ENCODE peak calls at places on chromosome 15, in six cellular contexts. P, H, A, L, U and N are unnamed samples.

GRCh38 chr15:98938804-98939203 is 68.8 kb downstream of the PGPEP1L start:
- DNase-seq in P (no peak), A (no peak), U (no peak), L (no peak), H (no peak), N (no peak)

GRCh38 chr15:67569668-67570067 is 27.2 kb downstream of the MAP2K5 start:
- DNase-seq in H (no peak), P (no peak), U (no peak), L (no peak), A (no peak), N (no peak)

GRCh38 chr15:100681335-100681746 is 79.0 kb downstream of the ASB7 start:
- DNase-seq in L (no peak), A (peak), H (no peak), P (no peak), U (no peak), N (no peak)

GRCh38 chr15:50181983-50182232 is at the start of gene SLC27A2:
- DNase-seq in U (peak), P (no peak), L (no peak), H (no peak), A (no peak), N (no peak)

GRCh38 chr15:78060232-78060631 is 17.3 kb downstream of the TBC1D2B start:
- DNase-seq in H (no peak), U (no peak), L (no peak), A (no peak), P (no peak), N (no peak)

GRCh38 chr15:96242761-96243160 is 87.7 kb upstream of the NR2F2 start:
- DNase-seq in H (no peak), U (no peak), L (no peak), A (no peak), P (no peak), N (no peak)

GRCh38 chr15:75669191-75669878 is 21.6 kb downstream of the SNX33 start:
- DNase-seq in P (no peak), H (no peak), A (peak), L (no peak), U (peak), N (no peak)

GRCh38 chr15:48975713-48976419 is 12.1 kb upstream of the SHC4 start:
- DNase-seq in L (peak), H (peak), P (peak), A (peak), U (peak), N (peak)

GRCh38 chr15:31280037-31280830 is 46.4 kb upstream of the KLF13 start:
- DNase-seq in A (no peak), H (peak), P (no peak), L (peak), U (no peak), N (no peak)

GRCh38 chr15:48967336-48967735 is 3.6 kb upstream of the SHC4 start:
- DNase-seq in U (no peak), L (no peak), H (no peak), P (no peak), A (no peak), N (no peak)

GRCh38 chr15:41493205-41493901 is at the start of gene ITPKA:
- DNase-seq in P (peak), U (no peak), A (peak), H (peak), L (peak), N (peak)

GRCh38 chr15:38994310-38994709 is 429.7 kb upstream of the RASGRP1 start:
- DNase-seq in A (no peak), U (no peak), L (no peak), P (no peak), H (no peak), N (no peak)

GRCh38 chr15:51602484-51602883 is 20.1 kb downstream of the DMXL2 start:
- DNase-seq in L (no peak), H (no peak), P (no peak), U (no peak), A (no peak), N (no peak)

GRCh38 chr15:92953569-92953968 is 53.4 kb downstream of the CHD2 start:
- DNase-seq in L (no peak), A (no peak), H (no peak), P (no peak), U (no peak), N (no peak)

GRCh38 chr15:98903377-98904018 is 104.1 kb downstream of the PGPEP1L start:
- DNase-seq in U (no peak), P (no peak), H (no peak), L (no peak), A (peak), N (peak)

GRCh38 chr15:76274226-76274625 is 37.0 kb downstream of the ETFA start:
- DNase-seq in H (no peak), A (peak), P (no peak), U (no peak), L (no peak), N (no peak)

GRCh38 chr15:88729581-88729980 is 73.7 kb upstream of the ACAN start:
- DNase-seq in P (no peak), U (no peak), A (no peak), L (no peak), H (no peak), N (no peak)

GRCh38 chr15:53978248-53978906 is at the start of gene UNC13C:
- DNase-seq in A (no peak), H (peak), P (peak), U (no peak), L (no peak), N (no peak)

GRCh38 chr15:62262305-62262941 is 97.3 kb upstream of the C2CD4B start:
- DNase-seq in A (peak), U (no peak), L (no peak), P (no peak), H (no peak), N (no peak)

DNA sequence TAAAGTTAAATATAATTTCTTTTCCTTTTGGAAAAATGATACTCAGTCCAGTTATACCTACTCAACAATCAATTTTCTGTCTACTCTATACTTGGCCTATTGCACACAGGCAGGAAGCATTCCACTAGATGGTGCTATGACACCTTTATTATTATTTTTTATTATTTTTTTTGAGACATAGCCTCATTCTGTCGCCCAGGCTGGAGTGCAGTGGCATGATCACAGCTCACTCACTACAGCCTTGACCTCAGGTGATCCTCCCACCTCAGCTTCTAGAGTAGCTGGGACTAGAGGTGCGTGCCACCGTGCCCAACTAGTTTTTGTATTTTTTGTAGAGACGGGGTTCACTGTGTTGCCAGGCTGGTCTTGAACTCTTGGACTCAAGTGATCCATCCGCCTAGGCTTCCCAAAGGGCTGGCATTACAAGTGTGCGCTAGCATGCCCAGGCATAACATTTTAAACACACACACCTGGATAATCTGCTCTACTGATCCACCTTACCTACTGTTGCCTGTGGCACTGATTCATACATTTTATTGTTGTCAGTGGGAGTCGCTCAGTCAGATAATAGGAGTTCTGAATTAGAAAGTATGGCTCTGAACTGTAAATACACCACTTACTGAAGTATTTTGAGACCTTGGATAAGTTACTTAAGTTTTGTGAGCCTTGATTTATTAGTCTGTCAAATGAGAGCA is 56.2 kb downstream of the EIF3J start:
- DNase-seq in L (no peak), H (no peak), P (no peak), U (peak), A (peak), N (peak)
- TF ChIP-seq CTCF in L (no peak), H (no peak), P (peak), U (peak), A (peak), N (peak)

DNA sequence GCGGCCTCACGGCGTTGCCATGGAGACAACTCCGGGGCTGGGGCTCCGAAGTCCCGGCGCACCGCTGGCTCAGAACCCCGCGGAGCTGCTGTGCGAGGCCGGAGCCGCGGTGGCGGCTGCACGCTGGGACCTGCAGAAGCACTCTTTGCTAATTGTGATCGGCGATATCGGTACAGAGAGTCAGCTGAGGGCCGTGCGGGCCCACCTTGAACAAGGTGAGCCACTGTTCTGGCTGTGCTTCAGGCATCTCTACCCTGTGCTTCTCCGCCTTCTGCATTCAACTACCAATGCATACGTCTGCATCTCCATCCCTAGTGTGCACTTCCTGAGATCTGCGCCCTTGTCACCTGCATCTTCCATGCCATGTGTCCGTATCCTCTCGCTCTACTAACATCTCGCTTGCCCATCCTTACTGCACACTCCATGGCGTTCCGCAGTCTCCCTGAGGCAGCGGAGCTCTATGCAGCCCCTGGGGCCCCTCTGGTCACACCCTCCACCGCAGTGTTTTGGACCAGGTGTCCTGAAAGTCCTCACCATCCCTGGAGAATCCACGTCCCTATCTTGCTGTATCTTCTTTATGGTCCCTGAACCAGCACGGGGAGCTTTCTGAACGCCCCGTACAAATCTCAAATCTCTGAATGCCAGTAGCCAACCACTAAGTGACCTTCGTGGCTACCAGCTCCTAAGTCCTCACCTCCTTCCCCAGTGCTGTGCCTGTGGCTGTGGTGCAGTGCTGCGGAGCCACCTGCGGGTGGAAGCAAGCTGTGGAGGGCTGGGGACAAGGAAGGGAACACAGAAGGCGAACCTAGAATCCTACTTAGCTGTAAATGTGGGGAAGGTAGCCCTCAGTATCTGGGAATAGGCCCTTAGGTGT is 6.2 kb upstream of the MAP1A start:
- DNase-seq in A (no peak), P (peak), U (peak), H (peak), L (no peak), N (no peak)
- TF ChIP-seq CTCF in A (peak), P (no peak), U (peak), H (no peak), L (no peak), N (peak)

DNA sequence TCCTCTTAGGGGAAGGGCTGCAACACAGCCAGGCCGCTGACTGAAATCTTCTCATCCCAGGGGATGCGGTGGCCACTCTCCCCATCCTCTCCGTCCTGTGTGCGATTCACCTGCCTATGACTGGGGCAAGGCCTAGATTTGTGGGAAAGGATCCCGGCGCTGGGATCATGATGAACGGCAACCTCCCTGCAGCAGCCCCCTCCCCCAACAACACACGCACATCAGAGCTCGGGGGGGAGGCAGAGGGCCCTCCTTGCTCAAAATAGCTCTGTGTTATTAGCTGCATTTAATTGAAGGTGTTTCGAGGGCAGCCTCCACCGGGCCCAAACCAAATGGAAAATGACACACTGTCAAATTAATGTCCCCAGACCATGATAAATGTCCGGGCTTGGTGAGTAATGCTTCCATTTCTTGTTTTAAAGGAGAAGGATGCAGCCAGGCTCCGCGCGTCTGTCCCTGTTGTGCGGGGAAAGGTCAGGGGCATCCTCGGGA is 56.3 kb upstream of the TLE3 start:
- DNase-seq in H (no peak), U (no peak), L (peak), A (no peak), P (no peak), N (no peak)
- TF ChIP-seq CTCF in H (no peak), U (no peak), L (no peak), A (no peak), P (no peak), N (no peak)

DNA sequence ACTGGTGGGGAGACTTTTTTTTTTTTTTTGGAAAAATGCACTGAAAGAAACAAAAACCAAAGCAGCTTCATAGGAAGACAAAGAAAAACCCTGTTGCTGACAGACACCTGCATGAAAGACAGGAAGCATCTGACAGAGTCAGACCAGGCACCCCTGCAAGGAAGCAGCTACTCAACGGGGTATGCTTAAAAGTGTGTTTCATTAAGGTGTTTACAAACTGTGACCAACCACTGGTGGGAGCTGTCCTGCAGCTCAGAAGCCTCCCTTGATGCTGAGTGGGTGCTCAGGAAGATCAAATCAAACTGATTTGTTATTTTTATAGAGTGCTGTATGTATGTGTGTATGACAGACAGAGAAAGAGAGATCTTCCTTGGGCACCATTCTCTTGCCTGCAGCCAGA is 34.7 kb upstream of the AGBL1 start:
- DNase-seq in U (no peak), P (no peak), L (no peak), A (no peak), H (no peak), N (no peak)
- TF ChIP-seq CTCF in U (no peak), P (no peak), L (no peak), A (no peak), H (no peak), N (no peak)

DNA sequence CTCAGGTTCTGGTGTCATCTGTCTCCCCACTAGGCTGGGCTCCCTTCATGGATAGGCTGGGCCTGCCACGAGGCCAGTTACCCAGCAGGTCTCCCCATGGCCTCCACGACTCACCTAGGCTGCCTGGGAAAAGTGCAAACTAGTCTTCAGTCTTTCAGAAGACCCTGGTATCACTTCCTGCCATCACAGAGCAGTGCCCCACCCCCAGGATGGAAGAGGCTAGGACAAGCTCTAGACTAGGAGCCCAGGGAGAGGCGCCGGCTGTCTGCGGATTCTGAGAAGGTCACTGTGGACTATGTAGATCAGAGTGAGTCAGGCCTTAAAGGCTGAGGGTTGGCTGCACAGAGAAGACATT is 63.7 kb downstream of the CORO2B start:
- DNase-seq in H (no peak), L (no peak), U (no peak), P (no peak), A (no peak), N (no peak)
- TF ChIP-seq CTCF in H (no peak), L (no peak), U (no peak), P (no peak), A (no peak), N (no peak)